ENCODE peak calls at places on chromosomes 4 and X, in six cellular contexts. One of them, this sample, is unnamed.

GRCh38 chr4:26238782-26239647 is 81.8 kb upstream of the RBPJ start:
- DNase-seq in dermis blood vessel endothelial cell: no peak
- DNase-seq in prostate gland: no peak
- DNase-seq in ovary: no peak
- DNase-seq in stimulated activated CD8-positive, alpha-beta memory T cell treated with anti-CD3 and anti-CD28 coated beads, Interleukin-7, amount 100 ng/mL, for 24 hours: no peak
- DNase-seq in T-helper 2 cell: no peak
- DNase-seq in this sample: peak

GRCh38 chr4:178241601-178242118 is 799.4 kb upstream of the AGA start:
- DNase-seq in T-helper 2 cell: no peak
- DNase-seq in dermis blood vessel endothelial cell: no peak
- DNase-seq in ovary: no peak
- DNase-seq in stimulated activated CD8-positive, alpha-beta memory T cell treated with anti-CD3 and anti-CD28 coated beads, Interleukin-7, amount 100 ng/mL, for 24 hours: no peak
- DNase-seq in prostate gland: no peak
- DNase-seq in this sample: no peak

GRCh38 chrX:51484616-51485015 is 11.8 kb downstream of the NUDT11 start:
- DNase-seq in T-helper 2 cell: no peak
- DNase-seq in dermis blood vessel endothelial cell: no peak
- DNase-seq in ovary: no peak
- DNase-seq in prostate gland: no peak
- DNase-seq in stimulated activated CD8-positive, alpha-beta memory T cell treated with anti-CD3 and anti-CD28 coated beads, Interleukin-7, amount 100 ng/mL, for 24 hours: no peak
- DNase-seq in this sample: no peak

GRCh38 chrX:109635151-109635550 is 10.2 kb upstream of the KCNE5 start:
- DNase-seq in T-helper 2 cell: no peak
- DNase-seq in prostate gland: no peak
- DNase-seq in stimulated activated CD8-positive, alpha-beta memory T cell treated with anti-CD3 and anti-CD28 coated beads, Interleukin-7, amount 100 ng/mL, for 24 hours: no peak
- DNase-seq in ovary: no peak
- DNase-seq in dermis blood vessel endothelial cell: peak
- DNase-seq in this sample: no peak

GRCh38 chr4:161197912-161198311 is 965.9 kb downstream of the FSTL5 start:
- DNase-seq in dermis blood vessel endothelial cell: no peak
- DNase-seq in ovary: no peak
- DNase-seq in stimulated activated CD8-positive, alpha-beta memory T cell treated with anti-CD3 and anti-CD28 coated beads, Interleukin-7, amount 100 ng/mL, for 24 hours: no peak
- DNase-seq in T-helper 2 cell: no peak
- DNase-seq in prostate gland: no peak
- DNase-seq in this sample: no peak

GRCh38 chr4:111154924-111155323 is 532.0 kb upstream of the PITX2 start:
- DNase-seq in dermis blood vessel endothelial cell: no peak
- DNase-seq in ovary: no peak
- DNase-seq in prostate gland: no peak
- DNase-seq in T-helper 2 cell: no peak
- DNase-seq in stimulated activated CD8-positive, alpha-beta memory T cell treated with anti-CD3 and anti-CD28 coated beads, Interleukin-7, amount 100 ng/mL, for 24 hours: no peak
- DNase-seq in this sample: no peak

GRCh38 chr4:36303430-36304137 is 22.2 kb downstream of the DTHD1 start:
- DNase-seq in prostate gland: no peak
- DNase-seq in T-helper 2 cell: no peak
- DNase-seq in ovary: no peak
- DNase-seq in dermis blood vessel endothelial cell: no peak
- DNase-seq in stimulated activated CD8-positive, alpha-beta memory T cell treated with anti-CD3 and anti-CD28 coated beads, Interleukin-7, amount 100 ng/mL, for 24 hours: no peak
- DNase-seq in this sample: no peak

GRCh38 chr4:116055857-116056827 is 942.7 kb upstream of the NDST4 start:
- DNase-seq in dermis blood vessel endothelial cell: peak
- DNase-seq in stimulated activated CD8-positive, alpha-beta memory T cell treated with anti-CD3 and anti-CD28 coated beads, Interleukin-7, amount 100 ng/mL, for 24 hours: no peak
- DNase-seq in T-helper 2 cell: no peak
- DNase-seq in prostate gland: no peak
- DNase-seq in ovary: no peak
- DNase-seq in this sample: no peak

GRCh38 chrX:34381241-34381640 is 249.1 kb upstream of the FAM47A start:
- DNase-seq in ovary: no peak
- DNase-seq in T-helper 2 cell: no peak
- DNase-seq in prostate gland: no peak
- DNase-seq in stimulated activated CD8-positive, alpha-beta memory T cell treated with anti-CD3 and anti-CD28 coated beads, Interleukin-7, amount 100 ng/mL, for 24 hours: no peak
- DNase-seq in dermis blood vessel endothelial cell: no peak
- DNase-seq in this sample: no peak

GRCh38 chrX:132614297-132614696 is 125.5 kb upstream of the MBNL3 start:
- DNase-seq in dermis blood vessel endothelial cell: no peak
- DNase-seq in prostate gland: no peak
- DNase-seq in ovary: no peak
- DNase-seq in stimulated activated CD8-positive, alpha-beta memory T cell treated with anti-CD3 and anti-CD28 coated beads, Interleukin-7, amount 100 ng/mL, for 24 hours: no peak
- DNase-seq in T-helper 2 cell: no peak
- DNase-seq in this sample: no peak

GRCh38 chrX:45385767-45386166 is 185.1 kb upstream of the DIPK2B start:
- DNase-seq in prostate gland: no peak
- DNase-seq in stimulated activated CD8-positive, alpha-beta memory T cell treated with anti-CD3 and anti-CD28 coated beads, Interleukin-7, amount 100 ng/mL, for 24 hours: no peak
- DNase-seq in T-helper 2 cell: no peak
- DNase-seq in ovary: no peak
- DNase-seq in dermis blood vessel endothelial cell: no peak
- DNase-seq in this sample: no peak

GRCh38 chr4:8724436-8725070 is 132.0 kb downstream of the CPZ start:
- DNase-seq in ovary: peak
- DNase-seq in prostate gland: no peak
- DNase-seq in T-helper 2 cell: no peak
- DNase-seq in stimulated activated CD8-positive, alpha-beta memory T cell treated with anti-CD3 and anti-CD28 coated beads, Interleukin-7, amount 100 ng/mL, for 24 hours: no peak
- DNase-seq in dermis blood vessel endothelial cell: no peak
- DNase-seq in this sample: no peak

GRCh38 chrX:47638816-47639215 is 9.1 kb upstream of the CFP start:
- DNase-seq in ovary: no peak
- DNase-seq in stimulated activated CD8-positive, alpha-beta memory T cell treated with anti-CD3 and anti-CD28 coated beads, Interleukin-7, amount 100 ng/mL, for 24 hours: no peak
- DNase-seq in T-helper 2 cell: no peak
- DNase-seq in prostate gland: no peak
- DNase-seq in dermis blood vessel endothelial cell: no peak
- DNase-seq in this sample: no peak

GRCh38 chrX:97787849-97788248 is 904.1 kb downstream of the RPA4 start:
- DNase-seq in ovary: no peak
- DNase-seq in prostate gland: no peak
- DNase-seq in dermis blood vessel endothelial cell: no peak
- DNase-seq in T-helper 2 cell: no peak
- DNase-seq in stimulated activated CD8-positive, alpha-beta memory T cell treated with anti-CD3 and anti-CD28 coated beads, Interleukin-7, amount 100 ng/mL, for 24 hours: no peak
- DNase-seq in this sample: no peak

GRCh38 chr4:158411180-158411721 is 110.4 kb upstream of the RXFP1 start:
- DNase-seq in dermis blood vessel endothelial cell: no peak
- DNase-seq in ovary: no peak
- DNase-seq in prostate gland: no peak
- DNase-seq in stimulated activated CD8-positive, alpha-beta memory T cell treated with anti-CD3 and anti-CD28 coated beads, Interleukin-7, amount 100 ng/mL, for 24 hours: no peak
- DNase-seq in T-helper 2 cell: no peak
- DNase-seq in this sample: no peak

GRCh38 chr4:7354937-7355336 is 79.8 kb downstream of the PSAPL1 start:
- DNase-seq in T-helper 2 cell: no peak
- DNase-seq in ovary: peak
- DNase-seq in stimulated activated CD8-positive, alpha-beta memory T cell treated with anti-CD3 and anti-CD28 coated beads, Interleukin-7, amount 100 ng/mL, for 24 hours: no peak
- DNase-seq in prostate gland: no peak
- DNase-seq in dermis blood vessel endothelial cell: no peak
- DNase-seq in this sample: no peak

GRCh38 chr4:80192937-80193336 is 4.4 kb upstream of the PRDM8 start:
- DNase-seq in dermis blood vessel endothelial cell: no peak
- DNase-seq in stimulated activated CD8-positive, alpha-beta memory T cell treated with anti-CD3 and anti-CD28 coated beads, Interleukin-7, amount 100 ng/mL, for 24 hours: no peak
- DNase-seq in T-helper 2 cell: no peak
- DNase-seq in ovary: no peak
- DNase-seq in prostate gland: no peak
- DNase-seq in this sample: no peak

GRCh38 chr4:80538276-80538926 is 202.9 kb downstream of the CFAP299 start:
- DNase-seq in T-helper 2 cell: no peak
- DNase-seq in prostate gland: no peak
- DNase-seq in stimulated activated CD8-positive, alpha-beta memory T cell treated with anti-CD3 and anti-CD28 coated beads, Interleukin-7, amount 100 ng/mL, for 24 hours: no peak
- DNase-seq in ovary: no peak
- DNase-seq in dermis blood vessel endothelial cell: no peak
- DNase-seq in this sample: no peak

GRCh38 chrX:12080265-12080664 is 58.0 kb upstream of the FRMPD4 start:
- DNase-seq in dermis blood vessel endothelial cell: peak
- DNase-seq in T-helper 2 cell: no peak
- DNase-seq in stimulated activated CD8-positive, alpha-beta memory T cell treated with anti-CD3 and anti-CD28 coated beads, Interleukin-7, amount 100 ng/mL, for 24 hours: no peak
- DNase-seq in prostate gland: no peak
- DNase-seq in ovary: no peak
- DNase-seq in this sample: no peak